ENCODE peak calls at places on chromosomes 5 and 9, in five cellular contexts. U, E, S, C and T are unnamed samples.

GRCh38 chr9:137588311-137588710 is 2.0 kb downstream of the ZMYND19 start:
- DNase-seq in S (no peak), C (no peak), U (no peak), E (no peak), T (no peak)

GRCh38 chr5:112491257-112491656 is 72.2 kb upstream of the EPB41L4A start:
- DNase-seq in C (no peak), E (no peak), U (no peak), S (no peak), T (no peak)

GRCh38 chr5:115096034-115096769 is 73.5 kb downstream of the TRIM36 start:
- DNase-seq in S (no peak), U (no peak), C (no peak), E (no peak), T (no peak)

GRCh38 chr5:180118391-180118791 is 46.8 kb upstream of the RNF130 start:
- DNase-seq in S (no peak), E (peak), C (no peak), U (no peak), T (no peak)

GRCh38 chr5:132456553-132457361 is 33.8 kb downstream of the IRF1 start:
- DNase-seq in C (no peak), U (peak), S (peak), E (no peak), T (no peak)

GRCh38 chr5:28703651-28704260 is 1665.4 kb upstream of the CDH9 start:
- DNase-seq in C (no peak), S (no peak), U (no peak), E (no peak), T (no peak)

GRCh38 chr5:27594141-27594540 is 555.8 kb upstream of the CDH9 start:
- DNase-seq in U (no peak), S (no peak), E (no peak), C (no peak), T (no peak)

GRCh38 chr5:23084815-23085214 is 231.7 kb upstream of the CDH12 start:
- DNase-seq in C (no peak), S (no peak), U (no peak), E (no peak), T (no peak)

GRCh38 chr9:18632624-18633407 is 158.9 kb downstream of the ADAMTSL1 start:
- DNase-seq in C (no peak), U (no peak), S (no peak), E (no peak), T (peak)

GRCh38 chr9:131781069-131781468 is 41.2 kb upstream of the RAPGEF1 start:
- DNase-seq in E (no peak), C (no peak), S (no peak), U (no peak), T (no peak)

GRCh38 chr9:130707225-130707976 is 13.8 kb downstream of the EXOSC2 start:
- DNase-seq in S (peak), E (no peak), C (peak), U (peak), T (peak)

GRCh38 chr9:72205513-72205912 is 56.3 kb downstream of the GDA start:
- DNase-seq in E (no peak), U (peak), S (no peak), C (no peak), T (no peak)

GRCh38 chr9:91056917-91057316 is 255.3 kb downstream of the SYK start:
- DNase-seq in U (no peak), E (no peak), S (no peak), C (no peak), T (peak)

GRCh38 chr9:122286764-122287163 is 22.1 kb downstream of the MRRF start:
- DNase-seq in S (no peak), C (no peak), U (peak), E (no peak), T (no peak)

GRCh38 chr5:135951257-135951656 is 3.5 kb downstream of the LECT2 start:
- DNase-seq in S (no peak), U (no peak), C (no peak), E (no peak), T (no peak)

GRCh38 chr5:111580956-111581355 is 68.6 kb upstream of the STARD4 start:
- DNase-seq in E (no peak), S (no peak), C (no peak), U (no peak), T (peak)

GRCh38 chr9:79623799-79624721 is 52.3 kb downstream of the TLE4 start:
- DNase-seq in C (no peak), U (peak), S (peak), E (no peak), T (no peak)

GRCh38 chr9:34961574-34962480 is 3.7 kb downstream of the PHF24 start:
- DNase-seq in E (no peak), C (no peak), S (no peak), U (no peak), T (peak)

GRCh38 chr5:56814361-56814962 is 887 bp upstream of the MAP3K1 start:
- DNase-seq in C (no peak), E (no peak), U (peak), S (peak), T (peak)

GRCh38 chr5:56815657-56816545 is 552 bp downstream of the MAP3K1 start:
- DNase-seq in U (peak), E (no peak), S (peak), C (no peak), T (peak)

GRCh38 chr5:56816546-56817081 is 1.3 kb downstream of the MAP3K1 start:
- DNase-seq in C (peak), S (peak), E (no peak), U (peak), T (peak)

GRCh38 chr5:56813302-56813701 is 2.0 kb upstream of the MAP3K1 start:
- DNase-seq in S (no peak), U (peak), C (no peak), E (no peak), T (no peak)

DNA sequence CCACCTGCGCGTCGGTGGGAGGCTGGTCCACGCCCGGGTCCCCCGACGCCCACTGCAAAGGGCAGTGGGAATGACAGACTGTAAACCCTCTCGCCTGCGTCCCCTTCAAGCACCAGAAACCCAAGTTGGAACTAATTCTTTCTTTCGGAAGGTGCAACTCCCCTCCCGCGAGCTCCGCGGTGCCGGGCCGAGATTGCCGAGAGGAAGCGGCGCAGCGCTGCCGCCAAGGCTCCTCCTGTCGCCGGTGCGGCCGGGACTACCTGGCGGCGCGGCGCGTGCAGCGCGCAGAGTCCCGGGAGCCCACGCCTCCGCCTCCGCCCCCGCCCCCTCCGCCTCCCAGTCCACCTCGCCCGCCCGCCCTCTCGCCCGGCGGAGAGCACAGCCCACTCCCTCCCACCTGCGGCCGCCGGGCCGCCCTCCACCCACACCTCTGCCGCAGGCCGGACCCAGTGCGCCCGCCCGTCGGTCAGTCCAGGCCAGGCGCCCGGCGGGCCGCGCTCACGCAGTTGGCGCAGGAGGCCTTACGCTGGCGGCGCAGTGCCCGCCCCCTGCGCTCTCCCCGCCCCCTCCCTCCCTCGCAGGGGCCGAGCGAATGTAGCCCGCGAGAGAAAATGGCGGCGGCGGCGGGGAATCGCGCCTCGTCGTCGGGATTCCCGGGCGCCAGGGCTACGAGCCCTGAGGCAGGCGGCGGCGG is at the start of gene MAP3K1:
- DNase-seq in S (peak), C (peak), U (peak), E (peak), T (peak)
- TF ChIP-seq CTCF in S (no peak), C (no peak), U (peak), E (no peak), T (no peak)

DNA sequence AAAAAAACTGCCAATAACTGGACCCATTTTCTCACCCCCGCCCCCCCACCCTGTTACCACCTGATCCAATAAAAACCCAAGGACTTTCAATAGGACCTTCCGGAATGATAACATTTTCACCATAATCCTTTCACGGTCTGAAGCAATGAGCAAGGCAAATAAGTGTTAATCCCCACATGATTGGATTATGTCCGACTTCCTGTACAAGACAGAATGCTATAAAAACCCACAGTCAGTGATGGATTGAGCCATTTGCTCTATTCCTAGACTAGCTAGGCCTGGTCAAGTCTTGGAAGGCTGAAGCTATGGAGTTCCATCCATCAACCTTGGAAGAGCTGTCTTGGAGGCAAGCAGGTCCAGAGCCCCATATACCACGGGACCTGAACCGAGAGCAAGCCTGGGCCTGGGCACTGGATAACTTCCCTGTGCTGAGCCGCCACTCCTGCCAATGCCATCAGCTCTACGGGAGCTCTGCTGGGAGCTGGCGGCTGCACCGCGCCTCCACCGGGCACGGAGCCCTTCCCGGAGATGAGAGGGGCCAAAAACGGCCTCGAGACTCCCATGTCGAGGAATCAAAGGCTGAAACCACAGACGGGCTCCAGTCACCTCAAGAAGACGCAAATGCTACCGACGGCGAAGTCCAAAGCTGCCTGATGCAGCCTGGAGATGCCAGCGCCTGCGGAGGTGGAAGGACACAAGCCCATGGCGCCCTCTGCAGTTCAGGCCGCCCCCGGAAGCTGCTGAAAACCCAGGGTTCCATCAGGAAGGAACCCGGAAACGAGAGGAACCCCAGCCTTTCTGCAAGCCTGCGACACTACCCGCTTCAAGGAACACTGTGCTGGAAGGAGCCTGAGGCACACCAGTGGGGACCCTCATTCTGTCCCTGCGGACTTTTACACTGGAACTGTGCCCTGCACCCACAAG is 69.2 kb downstream of the ANXA2R start:
- DNase-seq in U (no peak), C (no peak), S (no peak), E (no peak), T (no peak)
- TF ChIP-seq CTCF in U (peak), C (no peak), S (no peak), E (no peak), T (peak)

GRCh38 chr5:173032730-173033129 is 23.4 kb upstream of the CREBRF start:
- DNase-seq in S (no peak), U (no peak), C (no peak), E (no peak), T (no peak)
- TF ChIP-seq CTCF in S (no peak), U (no peak), C (no peak), E (no peak), T (no peak)

GRCh38 chr5:42912184-42912766 is 100.6 kb upstream of the SELENOP start:
- DNase-seq in E (no peak), S (no peak), C (no peak), U (no peak), T (peak)
- TF ChIP-seq CTCF in E (no peak), S (peak), C (peak), U (peak), T (peak)

DNA sequence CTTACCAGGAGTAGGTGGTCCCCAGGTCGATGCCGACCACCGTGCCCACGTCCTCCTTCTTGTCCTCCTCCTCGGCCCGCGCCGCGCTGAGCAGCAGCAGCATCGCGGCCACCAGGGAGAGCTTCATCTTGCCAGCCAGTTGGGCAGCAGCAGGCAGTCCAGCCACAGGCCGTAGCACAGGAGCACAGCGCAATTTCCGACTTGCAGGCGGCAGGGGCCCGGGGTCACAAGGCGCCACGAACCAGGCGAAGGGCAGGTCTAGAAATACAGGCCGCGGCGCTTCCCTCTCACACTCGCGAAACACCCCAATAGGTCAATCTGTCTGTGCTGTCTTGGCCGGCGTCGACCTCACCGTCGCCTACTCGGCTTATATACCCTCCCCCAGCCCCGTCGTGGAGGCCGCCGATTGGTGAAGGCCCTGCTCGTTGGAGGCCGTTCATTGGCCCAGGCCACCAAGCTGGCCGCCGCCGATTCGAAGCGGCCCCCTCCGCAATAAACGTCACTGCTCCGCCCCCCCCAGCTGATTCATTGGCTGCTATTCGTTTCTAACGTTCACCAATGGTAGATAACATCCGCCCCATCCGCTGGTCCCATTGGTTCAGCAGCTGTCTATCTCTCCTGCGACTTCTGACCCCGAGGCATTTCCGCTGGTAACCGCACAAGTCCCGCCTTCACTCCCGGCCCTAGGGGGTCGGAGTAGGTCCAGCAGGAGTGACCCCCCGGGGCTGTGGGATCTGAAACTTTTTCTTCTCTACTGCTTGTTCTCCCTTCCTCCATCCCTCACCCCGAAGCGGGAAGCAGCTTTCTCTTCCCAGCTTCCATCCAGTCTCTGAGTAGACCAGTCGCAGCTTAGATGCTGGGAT is at the start of gene HSPA5:
- DNase-seq in C (peak), U (peak), E (peak), S (peak), T (peak)
- TF ChIP-seq CTCF in C (peak), U (no peak), E (peak), S (no peak), T (peak)

GRCh38 chr5:125668904-125669303 is 754.3 kb upstream of the GRAMD2B start:
- DNase-seq in U (no peak), E (no peak), C (no peak), S (peak), T (no peak)
- TF ChIP-seq CTCF in U (no peak), E (no peak), C (no peak), S (no peak), T (no peak)

GRCh38 chr5:153813871-153814270 is 224.8 kb downstream of the FAM114A2 start:
- DNase-seq in C (no peak), U (no peak), S (no peak), E (no peak), T (no peak)
- TF ChIP-seq CTCF in C (no peak), U (no peak), S (no peak), E (no peak), T (no peak)

DNA sequence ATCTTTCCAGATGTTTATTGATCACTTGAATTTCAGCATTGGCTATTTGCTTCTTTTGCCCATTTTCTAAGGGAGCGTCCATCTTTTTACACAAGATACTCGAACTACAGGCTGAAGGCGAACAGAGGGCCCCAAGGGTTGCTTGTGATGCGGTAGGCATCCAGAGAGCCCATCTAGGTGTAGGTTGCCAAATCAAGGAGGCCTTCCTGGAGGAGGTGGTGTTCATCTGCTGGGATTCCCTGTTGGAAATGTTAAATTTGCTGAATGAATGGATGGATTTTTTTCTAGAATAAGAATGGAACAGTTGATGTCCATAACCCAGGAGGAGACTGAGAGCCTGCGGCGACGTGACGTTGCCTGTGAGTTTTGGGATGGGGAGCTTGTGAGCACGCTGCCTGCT is 31.4 kb downstream of the LRSAM1 start:
- DNase-seq in C (no peak), U (no peak), S (no peak), E (no peak), T (no peak)
- TF ChIP-seq CTCF in C (no peak), U (no peak), S (no peak), E (no peak), T (no peak)

GRCh38 chr5:66498791-66499207 is 97.4 kb upstream of the MAST4 start:
- DNase-seq in C (no peak), E (no peak), U (peak), S (no peak), T (no peak)

GRCh38 chr5:66494437-66494836 is 101.8 kb upstream of the MAST4 start:
- DNase-seq in C (no peak), S (no peak), E (no peak), U (peak), T (no peak)
- TF ChIP-seq CTCF in C (peak), S (no peak), E (no peak), U (peak), T (no peak)